ENCODE peak calls at places on chromosome X, in eight cellular contexts. S, A, N, J, H, P, K and M are unnamed samples.

GRCh38 chrX:134836497-134836968 is 154.3 kb upstream of the SMIM10 start:
- DNase-seq in P (no peak), A (no peak), J (peak), S (no peak), H (peak), K (no peak), N (no peak), M (peak)

GRCh38 chrX:107542500-107542899 is 85.8 kb upstream of the PRPS1 start:
- DNase-seq in S (no peak), N (no peak), H (no peak), A (no peak), J (peak), P (peak), K (no peak), M (peak)

GRCh38 chrX:14529288-14529989 is at the start of gene GLRA2:
- DNase-seq in K (peak), P (peak), H (peak), N (no peak), A (no peak), S (no peak), J (peak), M (peak)

GRCh38 chrX:46374371-46374770 is 170.8 kb downstream of the ZNF674 start:
- DNase-seq in S (no peak), J (peak), P (no peak), N (no peak), A (no peak), H (no peak), K (no peak), M (no peak)

GRCh38 chrX:79515529-79515928 is 148.4 kb upstream of the ITM2A start:
- DNase-seq in K (no peak), S (no peak), A (no peak), J (no peak), N (no peak), H (no peak), P (no peak), M (no peak)

GRCh38 chrX:139692908-139693307 is 15.1 kb downstream of the MCF2 start:
- DNase-seq in S (no peak), P (no peak), H (no peak), A (no peak), N (no peak), K (no peak), J (no peak), M (no peak)

GRCh38 chrX:17741123-17741511 is 3.8 kb downstream of the SCML1 start:
- DNase-seq in J (no peak), S (no peak), N (no peak), H (no peak), A (no peak), P (no peak), K (peak), M (no peak)

GRCh38 chrX:50211510-50211909 is 6.9 kb downstream of the CCNB3 start:
- DNase-seq in S (no peak), A (no peak), P (peak), K (no peak), H (peak), N (no peak), J (peak), M (peak)

GRCh38 chrX:103918584-103919335 is 43.7 kb upstream of the TMSB15B start:
- DNase-seq in A (no peak), N (peak), J (peak), H (peak), P (peak), K (peak), S (peak), M (peak)

GRCh38 chrX:107659286-107659685 is 31.0 kb downstream of the PRPS1 start:
- DNase-seq in J (no peak), P (no peak), H (no peak), A (no peak), N (no peak), K (no peak), S (no peak), M (no peak)

GRCh38 chrX:65697173-65697572 is 29.7 kb downstream of the MSN start:
- DNase-seq in K (no peak), J (peak), A (no peak), H (no peak), S (no peak), P (peak), N (no peak), M (peak)

GRCh38 chrX:147911192-147912022 is at the start of gene FMR1:
- DNase-seq in P (peak), J (peak), N (peak), A (peak), H (peak), K (peak), S (peak), M (peak)

GRCh38 chrX:3345281-3346081 is 971 bp downstream of the MXRA5 start:
- DNase-seq in P (no peak), S (no peak), J (peak), A (peak), H (no peak), K (no peak), N (peak), M (peak)

GRCh38 chrX:121931567-121931966 is 884.2 kb downstream of the GLUD2 start:
- DNase-seq in P (no peak), H (no peak), K (no peak), J (no peak), A (no peak), S (no peak), N (no peak), M (no peak)

GRCh38 chrX:139692506-139692849 is 15.5 kb downstream of the MCF2 start:
- DNase-seq in S (no peak), J (peak), P (no peak), K (no peak), N (no peak), A (no peak), H (no peak), M (peak)

GRCh38 chrX:139290310-139290709 is 240.2 kb upstream of the F9 start:
- DNase-seq in J (peak), H (no peak), K (no peak), S (no peak), P (no peak), N (no peak), A (no peak), M (no peak)

GRCh38 chrX:10089378-10089795 is 67.4 kb upstream of the CLCN4 start:
- DNase-seq in S (no peak), K (no peak), J (no peak), P (no peak), H (no peak), A (no peak), N (no peak), M (peak)

GRCh38 chrX:104113237-104113965 is 1.1 kb downstream of the ZCCHC18 start:
- DNase-seq in H (peak), K (peak), N (peak), S (peak), P (peak), J (peak), A (peak), M (peak)

GRCh38 chrX:19889582-19890342 is 2.4 kb upstream of the SH3KBP1 start:
- DNase-seq in J (peak), A (no peak), K (peak), P (peak), N (no peak), S (no peak), H (no peak), M (peak)

GRCh38 chrX:33272986-33273385 is 61.6 kb upstream of the DMD start:
- DNase-seq in H (no peak), P (no peak), A (no peak), K (no peak), S (no peak), N (no peak), J (no peak), M (no peak)

GRCh38 chrX:15204130-15204751 is 65.6 kb downstream of the ASB9 start:
- DNase-seq in N (no peak), K (no peak), S (no peak), P (no peak), A (no peak), J (no peak), H (peak), M (no peak)

GRCh38 chrX:23770142-23770541 is 12.8 kb upstream of the SAT1 start:
- DNase-seq in P (no peak), K (no peak), A (peak), N (no peak), H (no peak), J (no peak), S (no peak), M (no peak)

GRCh38 chrX:153336128-153336894 is 2.4 kb downstream of the ZNF275 start:
- DNase-seq in H (peak), J (no peak), A (no peak), P (no peak), S (no peak), K (no peak), N (no peak), M (no peak)
- H3K4me3 ChIP-seq in H (peak), J (no peak), A (no peak), P (no peak), S (no peak), K (no peak), N (no peak), M (no peak)

DNA sequence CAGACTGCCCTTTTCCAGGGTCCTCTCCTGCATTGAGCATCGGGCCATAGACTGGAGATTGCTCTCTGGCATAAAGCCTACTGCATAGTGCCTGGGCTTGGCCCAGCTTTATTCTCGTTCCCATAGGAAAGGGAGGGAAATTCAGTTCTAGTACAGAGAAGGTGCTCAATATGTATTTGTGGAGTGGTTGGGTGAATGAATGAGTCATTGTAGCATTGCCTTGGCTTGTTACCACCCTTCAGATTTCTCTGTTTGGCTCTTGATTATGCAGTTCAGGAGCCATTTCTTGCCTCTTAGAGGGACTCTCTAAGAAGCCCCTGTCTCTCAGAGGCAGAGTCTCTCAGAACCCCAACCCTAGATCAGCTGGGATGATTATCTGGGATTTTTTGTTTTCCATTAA is 2.6 kb downstream of the TMEM35A start:
- DNase-seq in N (no peak), A (no peak), K (no peak), H (no peak), P (no peak), J (no peak), S (no peak), M (no peak)
- H3K4me3 ChIP-seq in N (no peak), A (no peak), K (no peak), H (no peak), P (no peak), J (no peak), S (no peak), M (no peak)

DNA sequence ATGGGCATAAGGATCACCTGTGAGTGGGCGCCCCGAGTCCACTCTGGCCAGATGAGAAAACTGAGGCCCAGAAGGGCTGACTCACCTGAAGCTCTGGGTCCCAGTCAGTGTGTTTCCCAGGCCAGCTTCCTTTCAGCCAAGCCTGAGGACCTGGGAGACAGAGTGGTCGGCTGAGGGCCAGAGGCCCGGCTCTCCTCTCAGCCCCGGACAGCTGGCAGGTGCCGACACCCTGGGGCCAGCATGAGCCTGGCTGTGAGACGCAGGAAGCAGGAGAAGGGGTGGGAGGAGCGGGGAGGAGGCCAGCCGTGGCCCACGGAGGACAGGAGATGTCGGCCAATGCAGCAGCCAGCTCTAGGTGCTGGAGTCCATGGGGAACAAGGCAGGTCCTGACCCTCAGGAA is 28.9 kb downstream of the ATP2B3 start:
- DNase-seq in P (no peak), A (no peak), K (no peak), H (no peak), J (no peak), N (no peak), S (no peak), M (no peak)
- H3K4me3 ChIP-seq in P (no peak), A (no peak), K (no peak), H (no peak), J (no peak), N (no peak), S (no peak), M (no peak)

GRCh38 chrX:47482065-47482511 is 934 bp downstream of the ZNF41 start:
- DNase-seq in N (no peak), H (no peak), A (no peak), J (no peak), P (no peak), K (no peak), S (no peak), M (no peak)
- H3K4me3 ChIP-seq in N (peak), H (peak), A (peak), J (peak), P (peak), K (peak), S (peak), M (peak)

GRCh38 chrX:13085533-13085932 is 41.1 kb upstream of the FAM9C start:
- DNase-seq in S (no peak), H (peak), J (no peak), P (no peak), A (no peak), N (no peak), K (no peak), M (no peak)

GRCh38 chrX:13087322-13088154 is 43.1 kb upstream of the FAM9C start:
- DNase-seq in H (peak), J (peak), A (no peak), K (peak), S (no peak), N (no peak), P (peak), M (peak)

GRCh38 chrX:13088155-13088485 is 43.7 kb upstream of the FAM9C start:
- DNase-seq in S (no peak), J (no peak), P (no peak), N (no peak), K (no peak), H (peak), A (no peak), M (no peak)

GRCh38 chrX:13084611-13085010 is 40.2 kb upstream of the FAM9C start:
- DNase-seq in J (no peak), A (no peak), P (no peak), N (no peak), H (no peak), K (no peak), S (no peak), M (no peak)

GRCh38 chrX:13086076-13086475 is 41.7 kb upstream of the FAM9C start:
- DNase-seq in J (no peak), K (no peak), P (no peak), N (no peak), A (no peak), H (peak), S (no peak), M (no peak)
- H3K4me3 ChIP-seq in J (no peak), K (no peak), P (no peak), N (no peak), A (no peak), H (peak), S (no peak), M (no peak)

DNA sequence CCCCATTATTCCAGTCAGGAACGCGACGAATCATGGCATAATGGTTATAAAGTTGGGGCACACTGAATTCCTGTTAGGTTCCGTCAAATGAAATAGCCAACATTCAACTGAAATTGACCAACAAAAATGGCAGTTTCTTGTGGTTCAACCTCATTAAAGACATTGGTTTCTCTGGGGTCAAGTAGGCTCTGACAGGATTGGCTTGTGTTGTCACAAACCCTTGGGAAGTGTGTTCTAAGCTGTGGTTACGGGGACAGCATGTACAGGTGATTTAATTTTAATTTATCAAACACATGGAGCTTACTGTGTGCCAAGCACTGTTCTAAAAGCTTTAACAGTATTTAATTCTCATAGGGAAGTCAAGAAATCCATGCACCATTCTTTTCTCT is 751 bp downstream of the XK start:
- DNase-seq in A (no peak), H (no peak), N (no peak), S (no peak), P (no peak), J (no peak), K (no peak), M (no peak)
- H3K4me3 ChIP-seq in A (no peak), H (no peak), N (no peak), S (peak), P (no peak), J (no peak), K (peak), M (peak)

DNA sequence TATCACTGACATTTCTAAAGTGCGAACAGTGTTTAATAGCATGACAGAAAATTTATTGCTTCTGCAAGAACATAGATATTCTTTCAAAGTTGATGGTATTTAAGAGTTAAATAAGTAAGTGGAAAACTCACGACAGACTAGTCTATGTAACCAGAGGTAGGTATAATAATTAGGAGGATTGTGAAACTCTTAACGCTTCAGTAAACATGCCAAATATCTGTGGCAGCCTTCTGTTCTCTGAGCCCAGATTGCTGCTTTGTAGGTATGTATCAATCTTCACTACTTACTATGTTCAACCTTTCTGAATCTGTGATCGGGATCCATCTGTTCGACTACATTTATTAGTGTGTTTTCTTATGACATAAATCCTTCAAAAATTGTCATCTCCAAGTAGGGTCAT is 53.6 kb upstream of the SPANXB1 start:
- DNase-seq in N (no peak), S (no peak), H (no peak), P (no peak), K (no peak), A (no peak), J (no peak), M (no peak)
- H3K4me3 ChIP-seq in N (no peak), S (no peak), H (no peak), P (no peak), K (no peak), A (no peak), J (no peak), M (no peak)

GRCh38 chrX:24862343-24862742 is 153.4 kb downstream of the ARX start:
- DNase-seq in N (no peak), H (no peak), K (no peak), P (no peak), J (peak), A (no peak), S (no peak), M (peak)
- H3K4me3 ChIP-seq in N (no peak), H (no peak), K (no peak), P (no peak), J (no peak), A (no peak), S (no peak), M (no peak)

GRCh38 chrX:69616520-69617203 is 749 bp downstream of the EDA start:
- DNase-seq in H (no peak), P (no peak), N (peak), A (no peak), J (no peak), S (no peak), K (peak), M (peak)
- H3K4me3 ChIP-seq in H (no peak), P (peak), N (peak), A (peak), J (peak), S (peak), K (peak), M (peak)